ENCODE peak calls at places on chromosomes 1 and 21, in nine cellular contexts. Z, K, L, G, J, Q, Y, C and X are unnamed samples.

GRCh38 chr21:45934071-45934470 is 47.5 kb upstream of the COL6A1 start:
- DNase-seq in Z (no peak), K (no peak), L (no peak), G (no peak), J (no peak), Q (no peak), Y (no peak), C (no peak), X (no peak)

GRCh38 chr1:200620273-200621131 is at the start of gene KIF14:
- DNase-seq in Z (peak), K (peak), L (peak), G (peak), J (peak), Q (peak), Y (peak), C (peak), X (no peak)

GRCh38 chr1:115277276-115277675 is 60.8 kb downstream of the NGF start:
- DNase-seq in Z (peak), K (no peak), L (no peak), G (no peak), J (no peak), Q (no peak), Y (no peak), C (no peak), X (no peak)

GRCh38 chr1:110214454-110215404 is 4.6 kb downstream of the KCNC4 start:
- DNase-seq in Z (peak), K (no peak), L (no peak), G (no peak), J (peak), Q (no peak), Y (peak), C (no peak), X (no peak)

GRCh38 chr1:29883986-29884385 is 647.7 kb downstream of the PTPRU start:
- DNase-seq in Z (no peak), K (no peak), L (no peak), G (no peak), J (no peak), Q (no peak), Y (no peak), C (no peak), X (no peak)

GRCh38 chr1:156476501-156477298 is 23.9 kb downstream of the MEF2D start:
- DNase-seq in Z (peak), K (peak), L (no peak), G (no peak), J (peak), Q (no peak), Y (peak), C (peak), X (no peak)

GRCh38 chr1:27137022-27137542 is 17.8 kb downstream of the SLC9A1 start:
- DNase-seq in Z (no peak), K (peak), L (no peak), G (peak), J (no peak), Q (no peak), Y (no peak), C (no peak), X (no peak)

GRCh38 chr1:67300561-67300960 is 7.1 kb upstream of the IL12RB2 start:
- DNase-seq in Z (peak), K (no peak), L (no peak), G (no peak), J (no peak), Q (no peak), Y (no peak), C (no peak), X (no peak)

GRCh38 chr1:156677616-156678596 is 699 bp upstream of the NES start:
- DNase-seq in Z (peak), K (peak), L (no peak), G (peak), J (peak), Q (no peak), Y (peak), C (peak), X (peak)

GRCh38 chr1:27863552-27863943 is 8.8 kb upstream of the THEMIS2 start:
- DNase-seq in Z (no peak), K (no peak), L (no peak), G (no peak), J (no peak), Q (no peak), Y (no peak), C (no peak), X (no peak)

GRCh38 chr1:66247415-66248208 is 286.3 kb upstream of the SGIP1 start:
- DNase-seq in Z (no peak), K (no peak), L (no peak), G (no peak), J (no peak), Q (no peak), Y (no peak), C (no peak), X (no peak)

GRCh38 chr1:50048791-50049190 is 25.0 kb upstream of the AGBL4 start:
- DNase-seq in Z (no peak), K (no peak), L (no peak), G (no peak), J (no peak), Q (no peak), Y (no peak), C (no peak), X (no peak)

GRCh38 chr1:15994590-15995351 is 9.3 kb upstream of the SRARP start:
- DNase-seq in Z (peak), K (peak), L (no peak), G (peak), J (peak), Q (no peak), Y (peak), C (peak), X (no peak)
- TF ChIP-seq CTCF in Z (peak), K (peak), L (peak), G (peak), J (peak), Q (peak), Y (peak), C (peak), X (peak)

GRCh38 chr1:225890346-225891228 is 1.6 kb upstream of the LEFTY1 start:
- DNase-seq in Z (no peak), K (peak), L (no peak), G (no peak), J (no peak), Q (no peak), Y (peak), C (no peak), X (no peak)
- H3K4me3 ChIP-seq in Z (no peak), K (no peak), L (no peak), G (no peak), J (no peak), Q (no peak), Y (no peak), C (no peak), X (no peak)

GRCh38 chr1:6454856-6455751 is 10.9 kb downstream of the TNFRSF25 start:
- DNase-seq in Z (peak), K (peak), L (no peak), G (no peak), J (no peak), Q (no peak), Y (no peak), C (no peak), X (no peak)
- TF ChIP-seq CTCF in Z (no peak), K (peak), L (no peak), G (peak), J (no peak), Q (no peak), Y (no peak), C (no peak), X (no peak)

DNA sequence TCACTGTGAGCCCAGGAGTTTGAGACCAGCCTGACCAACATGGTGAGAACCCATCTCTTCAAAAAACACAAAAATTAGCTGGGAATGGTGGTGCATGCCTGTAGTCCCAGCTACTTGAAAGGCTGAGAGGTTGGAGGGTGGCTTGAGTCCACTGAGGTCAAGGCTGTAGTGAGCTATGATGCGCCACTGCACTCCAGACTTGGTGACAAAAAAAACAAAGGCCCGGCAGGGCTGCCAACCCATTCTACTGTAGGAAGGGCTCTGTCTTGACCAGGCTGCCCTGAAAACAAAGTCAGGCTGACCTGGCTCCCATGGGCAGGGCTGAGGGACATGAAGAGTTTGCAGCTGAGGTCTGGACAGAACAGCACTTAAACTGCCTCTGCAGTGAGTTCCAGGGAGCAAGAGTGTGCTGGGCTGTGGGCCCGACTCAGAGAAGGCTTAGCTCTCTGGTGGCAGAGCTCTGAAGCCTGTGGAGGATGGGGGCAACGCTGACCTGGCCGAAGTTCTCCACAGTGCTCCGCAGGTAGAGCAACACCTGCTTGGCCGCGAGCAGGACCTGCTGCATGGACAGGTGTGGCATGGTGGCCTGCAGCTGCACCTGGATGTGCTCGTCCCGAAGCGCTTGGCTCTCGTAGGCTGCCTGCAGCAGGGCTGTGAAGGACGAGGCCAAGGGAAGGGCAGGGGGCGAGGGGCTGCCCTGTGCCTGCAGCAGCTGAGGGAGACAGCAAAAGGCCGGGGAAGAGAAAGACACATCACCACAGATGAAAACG is 42.4 kb downstream of the URB1 start:
- DNase-seq in Z (no peak), K (no peak), L (no peak), G (no peak), J (no peak), Q (no peak), Y (no peak), C (no peak), X (no peak)
- H3K4me3 ChIP-seq in Z (no peak), K (no peak), L (no peak), G (no peak), J (no peak), Q (no peak), Y (no peak), C (no peak), X (no peak)

GRCh38 chr1:174744886-174745285 is 254.9 kb upstream of the CACYBP start:
- DNase-seq in Z (peak), K (no peak), L (no peak), G (no peak), J (no peak), Q (no peak), Y (no peak), C (no peak), X (no peak)

GRCh38 chr1:174746024-174746808 is 253.5 kb upstream of the CACYBP start:
- DNase-seq in Z (no peak), K (no peak), L (no peak), G (no peak), J (no peak), Q (no peak), Y (no peak), C (no peak), X (no peak)

GRCh38 chr1:174743654-174744561 is 255.8 kb upstream of the CACYBP start:
- DNase-seq in Z (peak), K (no peak), L (no peak), G (no peak), J (no peak), Q (peak), Y (no peak), C (no peak), X (peak)

GRCh38 chr1:174748603-174749002 is 251.1 kb upstream of the CACYBP start:
- DNase-seq in Z (no peak), K (no peak), L (no peak), G (no peak), J (no peak), Q (no peak), Y (no peak), C (no peak), X (no peak)

GRCh38 chr1:174747613-174748012 is 252.1 kb upstream of the CACYBP start:
- DNase-seq in Z (no peak), K (no peak), L (no peak), G (no peak), J (no peak), Q (no peak), Y (no peak), C (no peak), X (no peak)
- TF ChIP-seq CTCF in Z (peak), K (peak), L (no peak), G (no peak), J (peak), Q (no peak), Y (peak), C (no peak), X (no peak)

GRCh38 chr1:202615501-202616354 is 94.5 kb downstream of the SYT2 start:
- DNase-seq in Z (peak), K (peak), L (peak), G (peak), J (no peak), Q (no peak), Y (no peak), C (no peak), X (no peak)
- H3K4me3 ChIP-seq in Z (no peak), K (no peak), L (no peak), G (no peak), J (no peak), Q (no peak), Y (no peak), C (no peak), X (no peak)

DNA sequence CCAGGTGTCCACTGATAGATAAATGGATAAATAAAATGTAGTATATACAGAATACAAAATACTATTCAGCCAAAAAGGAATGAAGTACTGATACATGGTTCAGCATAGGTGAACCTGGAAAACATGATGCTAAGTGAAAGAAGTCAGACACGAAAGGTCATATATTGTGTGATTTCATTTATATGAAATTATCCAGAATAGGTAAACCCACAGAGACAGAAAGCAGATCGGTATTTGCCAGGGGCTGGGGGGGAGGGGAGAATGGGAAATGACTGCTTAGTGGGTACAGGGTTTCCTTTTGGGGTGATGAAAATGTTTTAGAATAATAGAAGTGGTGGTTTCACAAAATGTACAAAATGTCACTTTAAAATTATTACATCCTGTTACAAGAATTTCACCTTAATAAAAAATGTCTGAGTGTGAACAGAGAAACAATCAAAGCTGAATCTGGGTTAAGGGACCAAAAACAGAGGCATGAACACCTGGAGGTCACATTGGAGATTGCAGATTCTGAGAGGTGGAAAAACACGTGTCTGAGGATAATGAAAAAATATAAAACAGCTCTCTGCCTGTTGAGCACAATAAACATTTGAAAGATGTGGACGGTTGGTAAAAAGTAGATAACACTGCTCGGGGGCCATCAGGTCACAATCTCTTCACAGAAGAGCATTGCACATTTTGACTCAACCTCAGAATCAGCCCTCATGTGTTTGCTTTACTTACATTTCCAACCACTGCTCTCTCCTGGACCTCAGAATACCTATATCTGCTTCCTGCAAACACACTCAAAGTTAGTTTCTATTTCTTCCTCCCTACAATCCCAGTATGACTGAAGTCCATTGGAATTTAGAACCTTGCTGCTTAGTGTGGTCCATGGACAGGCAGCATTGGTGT is 3.3 kb downstream of the SLAMF6 start:
- DNase-seq in Z (no peak), K (no peak), L (no peak), G (no peak), J (no peak), Q (no peak), Y (no peak), C (no peak), X (no peak)
- TF ChIP-seq CTCF in Z (no peak), K (peak), L (no peak), G (no peak), J (no peak), Q (no peak), Y (peak), C (no peak), X (no peak)

DNA sequence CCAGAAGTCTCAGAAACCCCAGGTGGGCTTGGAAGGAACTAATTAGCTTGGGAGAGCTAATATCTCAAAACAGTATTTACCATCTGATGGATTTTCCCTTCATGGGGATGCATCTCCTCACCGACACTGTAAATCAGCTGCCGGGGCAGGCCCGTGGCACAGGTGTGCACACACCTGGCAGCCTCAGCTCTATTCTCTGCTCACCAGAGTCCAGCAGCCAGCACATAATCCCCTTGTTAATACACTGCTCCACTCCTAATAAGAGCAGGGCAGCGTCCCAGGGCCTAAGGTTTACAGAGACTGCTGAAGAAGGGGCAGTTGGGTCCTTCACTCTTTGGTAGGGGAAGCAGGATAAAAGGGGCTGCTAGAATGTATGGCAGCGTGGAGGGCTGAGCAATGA is 200.0 kb downstream of the TOMM20 start:
- DNase-seq in Z (no peak), K (no peak), L (no peak), G (no peak), J (no peak), Q (no peak), Y (no peak), C (peak), X (no peak)
- H3K4me3 ChIP-seq in Z (no peak), K (peak), L (no peak), G (no peak), J (no peak), Q (no peak), Y (no peak), C (no peak), X (no peak)

GRCh38 chr1:160427625-160428024 is 27.3 kb downstream of the VANGL2 start:
- DNase-seq in Z (no peak), K (no peak), L (no peak), G (no peak), J (no peak), Q (no peak), Y (no peak), C (no peak), X (no peak)
- TF ChIP-seq CTCF in Z (no peak), K (no peak), L (no peak), G (no peak), J (no peak), Q (no peak), Y (no peak), C (no peak), X (no peak)

DNA sequence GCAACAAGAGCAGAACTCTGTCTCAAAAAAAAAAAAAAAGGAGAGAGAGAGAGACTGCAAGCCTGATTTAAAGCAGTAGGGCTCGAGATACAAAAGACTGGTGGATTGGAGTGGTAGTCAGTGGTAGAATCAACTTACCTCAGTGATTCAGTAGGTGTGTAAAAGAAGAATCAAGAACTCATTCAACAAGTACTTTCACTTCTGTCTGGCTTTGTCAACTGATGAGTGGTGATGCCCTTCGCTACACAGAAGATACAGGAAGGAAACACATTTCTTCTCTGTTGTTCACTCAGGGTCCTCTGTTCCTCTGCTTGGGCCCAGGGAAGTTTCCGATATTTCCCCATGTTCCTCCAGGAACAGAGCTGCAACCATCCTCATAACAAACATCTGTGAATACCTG is 68.6 kb upstream of the COG2 start:
- DNase-seq in Z (no peak), K (no peak), L (no peak), G (no peak), J (no peak), Q (no peak), Y (no peak), C (no peak), X (no peak)
- H3K4me3 ChIP-seq in Z (no peak), K (no peak), L (no peak), G (no peak), J (no peak), Q (no peak), Y (no peak), C (no peak), X (no peak)